ENCODE peak calls at places on chromosomes 6 and 20, in five cellular contexts. O, D, S, X and B are unnamed samples.

GRCh38 chr6:100459291-100459690 is 5.4 kb downstream of the SIM1 start:
- DNase-seq in X (no peak), O (peak), S (no peak), D (no peak), B (no peak)

GRCh38 chr20:20366551-20366895 is 1.4 kb upstream of the INSM1 start:
- DNase-seq in O (no peak), D (peak), X (no peak), S (no peak), B (no peak)

GRCh38 chr6:39088331-39088730 is 26.7 kb downstream of the SAYSD1 start:
- DNase-seq in S (no peak), D (peak), X (no peak), O (peak), B (no peak)

GRCh38 chr6:32946893-32947292 is 6.0 kb downstream of the HLA-DMA start:
- DNase-seq in X (no peak), S (no peak), D (no peak), O (no peak), B (no peak)

GRCh38 chr6:38593419-38593818 is 46.3 kb downstream of the BTBD9 start:
- DNase-seq in O (no peak), X (no peak), S (no peak), D (no peak), B (no peak)

GRCh38 chr6:170291271-170292110 is 613 bp upstream of the DLL1 start:
- DNase-seq in S (no peak), D (peak), X (peak), O (no peak), B (peak)

GRCh38 chr6:37809144-37809543 is 10.4 kb upstream of the ZFAND3 start:
- DNase-seq in X (no peak), O (no peak), S (no peak), D (no peak), B (no peak)

GRCh38 chr6:101401792-101402617 is 8.5 kb downstream of the GRIK2 start:
- DNase-seq in X (no peak), D (peak), S (no peak), O (no peak), B (no peak)

GRCh38 chr20:56995635-56996075 is 270.8 kb downstream of the BMP7 start:
- DNase-seq in S (peak), O (no peak), D (peak), X (no peak), B (no peak)

GRCh38 chr6:13526718-13527668 is 39.6 kb upstream of the GFOD1 start:
- DNase-seq in X (peak), S (no peak), D (no peak), O (no peak), B (peak)

GRCh38 chr6:53986721-53987526 is 124.3 kb upstream of the MLIP start:
- DNase-seq in S (no peak), O (no peak), D (peak), X (no peak), B (no peak)

GRCh38 chr6:13327691-13328075 is 654 bp downstream of the TBC1D7 start:
- DNase-seq in X (no peak), O (peak), S (no peak), D (peak), B (no peak)

GRCh38 chr6:12258591-12258990 is 31.6 kb upstream of the EDN1 start:
- DNase-seq in O (no peak), S (no peak), X (no peak), D (no peak), B (no peak)

GRCh38 chr20:62736026-62736406 is 27.4 kb downstream of the NTSR1 start:
- DNase-seq in X (peak), D (no peak), O (no peak), S (no peak), B (no peak)

GRCh38 chr20:17794400-17794799 is 94.6 kb downstream of the BANF2 start:
- DNase-seq in X (no peak), O (no peak), D (no peak), S (no peak), B (no peak)

GRCh38 chr6:148747493-148748160 is 797 bp downstream of the UST start:
- DNase-seq in S (no peak), D (peak), X (peak), O (no peak), B (peak)

GRCh38 chr6:137999815-138000214 is 107.4 kb downstream of the PERP start:
- DNase-seq in X (no peak), D (no peak), O (peak), S (no peak), B (no peak)

GRCh38 chr6:119344306-119344705 is 5.3 kb downstream of the MAN1A1 start:
- DNase-seq in O (no peak), S (no peak), D (no peak), X (peak), B (no peak)

GRCh38 chr20:2814076-2814475 is 711 bp upstream of the C20orf141 start:
- DNase-seq in S (no peak), D (no peak), X (no peak), O (no peak), B (no peak)

GRCh38 chr6:45212976-45213375 is 115.2 kb upstream of the RUNX2 start:
- DNase-seq in O (no peak), D (peak), X (no peak), S (no peak), B (no peak)

GRCh38 chr20:3686867-3687321 is 5.1 kb upstream of the ADAM33 start:
- DNase-seq in O (peak), D (no peak), S (no peak), X (peak), B (peak)

GRCh38 chr20:64130876-64131275 is 23.5 kb upstream of the NPBWR2 start:
- DNase-seq in D (no peak), S (no peak), X (no peak), O (no peak), B (peak)

GRCh38 chr20:33785503-33785902 is 25.6 kb upstream of the CHMP4B start:
- DNase-seq in X (no peak), S (no peak), O (no peak), D (no peak), B (no peak)

GRCh38 chr20:48286571-48287551 is 501.6 kb upstream of the SULF2 start:
- DNase-seq in D (no peak), O (no peak), X (no peak), S (no peak), B (no peak)

GRCh38 chr20:33710681-33711445 is 9.2 kb downstream of the PXMP4 start:
- DNase-seq in O (no peak), X (no peak), D (no peak), S (no peak), B (no peak)

GRCh38 chr6:81241126-81241525 is 511.4 kb downstream of the TENT5A start:
- DNase-seq in D (no peak), X (no peak), O (no peak), S (no peak), B (no peak)

GRCh38 chr20:36461600-36462439 is 79.5 kb upstream of the MYL9 start:
- DNase-seq in X (peak), S (no peak), D (peak), O (no peak), B (peak)

GRCh38 chr6:54135665-54136370 is 24.6 kb downstream of the MLIP start:
- DNase-seq in O (no peak), D (no peak), X (no peak), S (no peak), B (no peak)

GRCh38 chr6:28252507-28252975 is 472 bp upstream of the ZKSCAN4 start:
- DNase-seq in O (no peak), D (peak), S (no peak), X (no peak), B (no peak)

GRCh38 chr20:10218536-10219451 is at the start of gene SNAP25:
- DNase-seq in O (no peak), D (peak), S (peak), X (peak), B (peak)

GRCh38 chr20:5932796-5933195 is 17.5 kb downstream of the TRMT6 start:
- DNase-seq in O (no peak), D (no peak), S (no peak), X (no peak), B (no peak)

GRCh38 chr20:5931411-5931810 is 18.9 kb downstream of the TRMT6 start:
- DNase-seq in X (no peak), O (peak), S (no peak), D (no peak), B (no peak)

GRCh38 chr20:5935384-5935783 is 14.9 kb downstream of the TRMT6 start:
- DNase-seq in S (no peak), O (no peak), X (no peak), D (no peak), B (no peak)

GRCh38 chr20:5938456-5939029 is 11.8 kb downstream of the TRMT6 start:
- DNase-seq in X (no peak), S (no peak), O (no peak), D (no peak), B (no peak)

DNA sequence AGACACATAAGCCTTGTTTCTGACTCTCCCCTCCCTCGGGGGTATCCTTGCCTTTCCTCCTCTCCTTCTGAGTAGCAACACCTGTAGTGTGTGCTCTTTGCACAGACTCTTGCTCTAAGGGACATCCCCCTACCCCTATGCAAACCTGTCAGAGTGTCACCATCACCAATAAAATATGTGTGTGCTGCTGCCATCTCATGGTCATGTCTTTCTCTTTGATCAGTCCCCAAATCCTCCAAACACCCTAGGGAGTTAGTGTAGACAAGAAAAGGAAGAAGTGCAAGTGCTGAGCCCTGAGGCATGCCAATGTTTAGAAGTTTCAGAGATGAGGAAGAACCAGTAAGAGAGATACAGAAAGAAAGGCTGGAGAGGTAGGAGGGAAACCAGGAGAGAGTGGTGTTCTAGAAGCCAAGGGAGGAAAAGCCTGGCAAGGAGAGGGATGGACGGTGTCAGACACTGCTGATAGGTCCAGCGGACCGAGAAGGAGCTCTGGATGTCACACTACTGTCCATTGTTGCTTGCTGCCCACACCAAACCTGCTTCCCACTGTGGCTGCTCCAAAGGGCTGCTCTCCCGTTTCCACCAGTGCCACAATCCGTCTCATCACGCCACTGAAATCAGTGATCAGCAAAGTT is 16.4 kb downstream of the TRMT6 start:
- DNase-seq in D (peak), S (no peak), O (no peak), X (no peak), B (no peak)
- TF ChIP-seq CTCF in D (peak), S (peak), O (no peak), X (no peak), B (no peak)

DNA sequence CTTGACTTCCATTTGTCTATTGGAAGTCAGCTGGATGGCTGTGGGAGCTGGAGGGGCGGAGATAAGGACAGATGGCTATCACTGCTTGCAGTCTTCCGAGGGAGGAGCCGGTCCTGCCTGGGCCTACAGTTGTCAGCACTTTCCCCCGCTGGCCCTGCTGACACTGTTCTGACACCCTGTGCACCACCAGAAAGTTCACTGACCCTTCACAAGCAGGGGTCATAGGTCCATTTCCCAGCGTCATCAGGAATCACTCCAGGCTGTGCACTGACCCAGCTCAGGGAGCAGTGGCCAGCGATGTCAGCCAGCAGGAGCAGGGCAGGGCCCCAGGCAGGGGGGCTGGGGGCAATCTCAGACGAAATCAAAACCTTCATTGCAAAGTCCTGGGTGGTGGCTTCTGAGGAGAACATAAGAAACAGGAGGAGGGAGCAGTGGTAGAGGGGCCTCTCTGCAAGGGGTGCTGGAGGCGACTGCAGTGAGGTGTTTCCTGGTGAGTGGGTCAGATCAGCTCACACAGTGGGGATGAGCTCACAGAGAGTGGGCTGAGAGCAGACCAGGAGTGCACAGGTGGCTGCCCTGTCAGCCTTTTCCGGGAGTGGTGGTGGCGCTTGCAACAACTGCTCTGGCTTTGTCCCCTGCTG is 26.5 kb upstream of the PLEKHG1 start:
- DNase-seq in X (no peak), D (peak), O (no peak), S (no peak), B (no peak)
- TF ChIP-seq POLR2AphosphoS5 in X (no peak), D (no peak), O (no peak), S (no peak), B (no peak)

GRCh38 chr20:49483706-49484101 is 1.2 kb upstream of the KCNB1 start:
- DNase-seq in X (no peak), S (no peak), D (peak), O (no peak), B (no peak)

GRCh38 chr20:49483018-49483705 is 694 bp upstream of the KCNB1 start:
- DNase-seq in O (no peak), D (peak), X (no peak), S (no peak), B (no peak)

GRCh38 chr20:49482173-49482572 is 295 bp downstream of the KCNB1 start:
- DNase-seq in X (no peak), S (no peak), O (no peak), D (peak), B (no peak)

GRCh38 chr20:49481116-49481515 is 1.4 kb downstream of the KCNB1 start:
- DNase-seq in D (no peak), S (no peak), O (no peak), X (no peak), B (no peak)

DNA sequence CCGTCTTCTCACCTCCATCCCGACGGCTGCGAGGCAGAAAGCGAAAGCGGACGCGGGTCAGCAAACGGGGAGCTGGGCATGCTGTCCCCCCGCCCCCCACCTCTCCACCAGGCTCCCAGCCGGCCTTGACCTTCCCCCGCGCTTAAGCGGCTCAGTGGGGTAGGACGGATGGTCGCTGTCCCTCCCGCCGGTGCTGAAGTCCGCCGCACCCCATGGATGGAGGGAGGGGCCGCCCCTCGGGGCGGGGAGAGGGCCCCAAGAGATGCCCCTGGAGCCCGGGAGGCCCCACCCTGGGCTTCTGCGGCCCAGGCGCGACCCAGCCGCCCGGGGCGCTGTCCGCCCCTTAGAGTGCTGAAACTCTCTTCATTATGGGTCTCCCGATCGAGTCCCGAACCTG is at the start of gene KCNB1:
- DNase-seq in O (no peak), S (no peak), X (peak), D (peak), B (peak)
- TF ChIP-seq CTCF in O (peak), S (no peak), X (no peak), D (peak), B (peak)

GRCh38 chr6:158807515-158808441 is 11.4 kb downstream of the EZR start:
- DNase-seq in D (peak), S (no peak), X (no peak), O (no peak), B (no peak)

GRCh38 chr6:158808442-158808833 is 10.7 kb downstream of the EZR start:
- DNase-seq in D (no peak), X (no peak), S (no peak), O (no peak), B (no peak)

GRCh38 chr6:158805698-158806373 is 13.3 kb downstream of the EZR start:
- DNase-seq in D (no peak), X (peak), S (no peak), O (no peak), B (no peak)

GRCh38 chr6:158810149-158811095 is 8.7 kb downstream of the EZR start:
- DNase-seq in X (no peak), D (no peak), S (no peak), O (no peak), B (no peak)

DNA sequence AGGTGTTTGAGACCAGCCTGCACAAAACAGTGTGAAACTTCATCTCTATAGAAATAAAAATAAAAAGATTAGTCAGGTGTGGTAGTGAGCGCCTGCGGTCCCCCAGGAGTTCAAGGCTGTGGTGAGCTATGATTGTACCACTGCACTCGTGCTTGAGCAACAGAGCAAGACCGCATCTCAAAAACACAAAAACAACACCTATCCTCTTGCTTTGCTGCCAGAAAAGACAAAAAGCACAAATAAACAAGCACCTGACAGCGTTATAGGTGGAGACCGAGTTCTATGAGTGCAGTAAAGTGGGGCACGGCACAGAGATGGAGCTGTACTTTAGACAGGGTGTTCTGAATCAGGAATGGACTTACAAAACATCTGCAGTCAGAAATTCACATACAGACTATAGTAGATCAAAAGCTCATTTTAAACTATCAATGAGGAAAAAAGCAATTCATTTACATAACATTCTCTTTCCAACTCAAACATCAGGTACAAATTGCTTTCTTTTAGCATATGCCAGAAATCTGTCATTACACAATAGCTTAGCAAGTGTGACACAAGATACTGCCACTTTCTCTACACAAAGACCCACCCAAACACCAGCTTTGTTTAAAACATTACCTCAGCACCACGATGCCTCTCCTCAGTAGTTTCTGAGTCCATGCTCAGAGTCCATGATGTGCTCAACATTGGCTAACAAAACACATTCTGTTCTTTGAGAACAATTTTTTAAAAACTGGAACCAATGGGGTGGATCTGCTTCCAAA is 10.1 kb downstream of the EZR start:
- DNase-seq in D (no peak), S (no peak), O (no peak), X (no peak), B (no peak)
- TF ChIP-seq POLR2AphosphoS5 in D (no peak), S (peak), O (peak), X (no peak), B (no peak)